ENCODE peak calls at places on chromosomes 16 and 17, in four cellular contexts. M is glutamatergic neuron, E is T-helper 1 cell, P is tibial artery. W is an unnamed sample.
A peak's percentile ranks its signal among the peaks of the same experiment; 100 is the strongest.

GRCh38 chr17:44786551-44787081 is 27.8 kb downstream of the ADAM11 start:
- DNase-seq in M (no peak), P (peak; percentile 67), E (no peak), W (peak; percentile 91)

GRCh38 chr16:79639576-79640311 is 39.2 kb upstream of the MAF start:
- DNase-seq in E (no peak), M (no peak), P (no peak), W (no peak)

GRCh38 chr16:19118938-19119431 is 5.2 kb downstream of the ITPRIPL2 start:
- DNase-seq in P (peak; percentile 73), M (no peak), E (no peak), W (no peak)

GRCh38 chr17:64679710-64680216 is 17.7 kb upstream of the SMURF2 start:
- DNase-seq in M (no peak), E (no peak), P (no peak), W (no peak)

GRCh38 chr16:68995011-68995504 is 110.4 kb upstream of the HAS3 start:
- DNase-seq in E (no peak), M (no peak), P (no peak), W (peak; percentile 21)

GRCh38 chr17:50127661-50128361 is 2.1 kb downstream of the SAMD14 start:
- DNase-seq in E (no peak), M (no peak), P (no peak), W (no peak)

GRCh38 chr17:73645050-73645871 is 1.0 kb upstream of the SDK2 start:
- DNase-seq in M (peak; percentile 73), E (no peak), P (no peak), W (peak; percentile 12)

GRCh38 chr16:569445-570254 is at the start of gene PIGQ:
- DNase-seq in M (peak; percentile 75), E (peak; percentile 44), P (peak; percentile 80), W (peak; percentile 53)

GRCh38 chr17:78717431-78717980 is 64.6 kb downstream of the CYTH1 start:
- DNase-seq in M (peak; percentile 57), E (no peak), P (no peak), W (peak; percentile 92)

GRCh38 chr16:2428051-2428786 is 1.0 kb upstream of the CCNF start:
- DNase-seq in P (peak; percentile 73), M (peak; percentile 61), E (no peak), W (no peak)

GRCh38 chr16:66070140-66070887 is 296.2 kb upstream of the CDH5 start:
- DNase-seq in M (no peak), E (no peak), P (no peak), W (peak; percentile 65)

GRCh38 chr16:21088143-21088542 is 62.5 kb downstream of the DNAH3 start:
- DNase-seq in M (no peak), P (no peak), E (no peak), W (no peak)

GRCh38 chr17:69669441-69670178 is 255.1 kb downstream of the MAP2K6 start:
- DNase-seq in P (no peak), E (no peak), M (no peak), W (no peak)

GRCh38 chr16:31214705-31215286 is 877 bp downstream of the TRIM72 start:
- DNase-seq in M (peak; percentile 41), E (no peak), P (no peak), W (peak; percentile 24)